ENCODE peak calls at places on chromosomes 4 and X, in ten cellular contexts. One of them, this sample, is unnamed.

GRCh38 chr4:127624176-127624575 is 8.6 kb upstream of the INTU start:
- DNase-seq in choroid plexus epithelial cell: no peak
- DNase-seq in IMR-90: no peak
- DNase-seq in lower lobe of right lung: no peak
- DNase-seq in PC-3: no peak
- DNase-seq in body of pancreas: no peak
- DNase-seq in skeletal muscle cell: no peak
- DNase-seq in cardiac muscle cell: no peak
- DNase-seq in adrenal gland: no peak
- DNase-seq in GM23248: no peak
- DNase-seq in this sample: no peak

GRCh38 chr4:188076169-188076568 is 33.2 kb downstream of the TRIML2 start:
- DNase-seq in IMR-90: no peak
- DNase-seq in PC-3: no peak
- DNase-seq in adrenal gland: no peak
- DNase-seq in cardiac muscle cell: peak
- DNase-seq in GM23248: no peak
- DNase-seq in choroid plexus epithelial cell: no peak
- DNase-seq in body of pancreas: no peak
- DNase-seq in lower lobe of right lung: no peak
- DNase-seq in skeletal muscle cell: no peak
- DNase-seq in this sample: no peak

GRCh38 chr4:98720871-98721480 is 62.6 kb upstream of the TSPAN5 start:
- DNase-seq in GM23248: peak
- DNase-seq in PC-3: peak
- DNase-seq in skeletal muscle cell: no peak
- DNase-seq in IMR-90: peak
- DNase-seq in body of pancreas: no peak
- DNase-seq in cardiac muscle cell: no peak
- DNase-seq in adrenal gland: no peak
- DNase-seq in lower lobe of right lung: no peak
- DNase-seq in choroid plexus epithelial cell: peak
- DNase-seq in this sample: no peak

GRCh38 chrX:2714551-2714950 is 23.5 kb downstream of the CD99 start:
- DNase-seq in choroid plexus epithelial cell: no peak
- DNase-seq in IMR-90: no peak
- DNase-seq in GM23248: no peak
- DNase-seq in lower lobe of right lung: no peak
- DNase-seq in skeletal muscle cell: no peak
- DNase-seq in cardiac muscle cell: no peak
- DNase-seq in PC-3: no peak
- DNase-seq in adrenal gland: no peak
- DNase-seq in body of pancreas: no peak
- DNase-seq in this sample: no peak

GRCh38 chr4:75705198-75705712 is 19.1 kb upstream of the USO1 start:
- DNase-seq in adrenal gland: no peak
- DNase-seq in lower lobe of right lung: no peak
- DNase-seq in IMR-90: no peak
- DNase-seq in skeletal muscle cell: no peak
- DNase-seq in cardiac muscle cell: no peak
- DNase-seq in PC-3: no peak
- DNase-seq in body of pancreas: no peak
- DNase-seq in choroid plexus epithelial cell: peak
- DNase-seq in GM23248: no peak
- DNase-seq in this sample: no peak

GRCh38 chr4:40254961-40255721 is 58.3 kb downstream of the RHOH start:
- DNase-seq in PC-3: peak
- DNase-seq in body of pancreas: no peak
- DNase-seq in adrenal gland: no peak
- DNase-seq in GM23248: peak
- DNase-seq in cardiac muscle cell: no peak
- DNase-seq in IMR-90: peak
- DNase-seq in choroid plexus epithelial cell: peak
- DNase-seq in lower lobe of right lung: no peak
- DNase-seq in skeletal muscle cell: peak
- DNase-seq in this sample: no peak

GRCh38 chr4:73206236-73206635 is 52.4 kb downstream of the ANKRD17 start:
- DNase-seq in choroid plexus epithelial cell: no peak
- DNase-seq in IMR-90: no peak
- DNase-seq in GM23248: no peak
- DNase-seq in lower lobe of right lung: no peak
- DNase-seq in cardiac muscle cell: no peak
- DNase-seq in body of pancreas: no peak
- DNase-seq in PC-3: no peak
- DNase-seq in adrenal gland: no peak
- DNase-seq in skeletal muscle cell: no peak
- DNase-seq in this sample: no peak

GRCh38 chrX:77668391-77669237 is 117.4 kb downstream of the ATRX start:
- DNase-seq in choroid plexus epithelial cell: peak
- DNase-seq in GM23248: peak
- DNase-seq in skeletal muscle cell: peak
- DNase-seq in lower lobe of right lung: no peak
- DNase-seq in cardiac muscle cell: no peak
- DNase-seq in body of pancreas: no peak
- DNase-seq in PC-3: peak
- DNase-seq in adrenal gland: no peak
- DNase-seq in IMR-90: peak
- DNase-seq in this sample: no peak

GRCh38 chr4:6772223-6772928 is 10.2 kb upstream of the KIAA0232 start:
- DNase-seq in skeletal muscle cell: no peak
- DNase-seq in IMR-90: no peak
- DNase-seq in GM23248: peak
- DNase-seq in adrenal gland: no peak
- DNase-seq in body of pancreas: peak
- DNase-seq in PC-3: peak
- DNase-seq in lower lobe of right lung: no peak
- DNase-seq in cardiac muscle cell: no peak
- DNase-seq in choroid plexus epithelial cell: no peak
- DNase-seq in this sample: no peak

GRCh38 chrX:133005038-133005437 is 46.6 kb upstream of the HS6ST2 start:
- DNase-seq in cardiac muscle cell: peak
- DNase-seq in choroid plexus epithelial cell: peak
- DNase-seq in GM23248: peak
- DNase-seq in adrenal gland: no peak
- DNase-seq in PC-3: peak
- DNase-seq in lower lobe of right lung: no peak
- DNase-seq in body of pancreas: no peak
- DNase-seq in skeletal muscle cell: no peak
- DNase-seq in IMR-90: peak
- DNase-seq in this sample: no peak

GRCh38 chr4:183602444-183603102 is 56.4 kb downstream of the RWDD4 start:
- DNase-seq in lower lobe of right lung: no peak
- DNase-seq in IMR-90: peak
- DNase-seq in PC-3: no peak
- DNase-seq in choroid plexus epithelial cell: peak
- DNase-seq in skeletal muscle cell: no peak
- DNase-seq in body of pancreas: no peak
- DNase-seq in GM23248: peak
- DNase-seq in cardiac muscle cell: no peak
- DNase-seq in adrenal gland: no peak
- DNase-seq in this sample: no peak

GRCh38 chr4:54400802-54401201 is 171.7 kb downstream of the PDGFRA start:
- DNase-seq in IMR-90: peak
- DNase-seq in choroid plexus epithelial cell: peak
- DNase-seq in GM23248: peak
- DNase-seq in PC-3: peak
- DNase-seq in body of pancreas: no peak
- DNase-seq in adrenal gland: peak
- DNase-seq in cardiac muscle cell: no peak
- DNase-seq in skeletal muscle cell: peak
- DNase-seq in lower lobe of right lung: no peak
- DNase-seq in this sample: no peak

GRCh38 chrX:78997870-78998558 is 52.8 kb downstream of the P2RY10 start:
- DNase-seq in adrenal gland: no peak
- DNase-seq in cardiac muscle cell: no peak
- DNase-seq in body of pancreas: no peak
- DNase-seq in skeletal muscle cell: no peak
- DNase-seq in PC-3: no peak
- DNase-seq in choroid plexus epithelial cell: no peak
- DNase-seq in IMR-90: no peak
- DNase-seq in lower lobe of right lung: no peak
- DNase-seq in GM23248: no peak
- DNase-seq in this sample: no peak

DNA sequence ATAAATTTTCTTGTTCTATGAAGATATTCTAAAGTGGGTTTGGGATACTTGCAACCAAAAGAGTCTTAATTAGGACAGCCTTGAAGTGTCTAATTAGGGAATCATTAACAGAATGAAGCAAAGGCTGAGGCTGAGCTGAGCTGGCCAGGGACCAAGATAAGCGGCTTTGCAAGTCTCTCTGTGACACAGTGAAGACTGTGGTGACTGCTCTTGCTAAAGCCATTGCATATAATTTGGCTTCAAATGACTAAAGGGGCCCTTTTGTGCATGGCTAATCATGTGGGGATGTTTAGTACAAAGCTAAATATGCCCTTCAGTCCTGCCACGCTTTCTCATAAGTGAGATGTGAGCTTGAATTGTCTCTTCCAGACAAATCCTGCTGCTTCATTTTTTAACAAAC is 31.2 kb upstream of the GYPA start:
- DNase-seq in skeletal muscle cell: no peak
- DNase-seq in IMR-90: no peak
- DNase-seq in adrenal gland: no peak
- DNase-seq in choroid plexus epithelial cell: no peak
- DNase-seq in lower lobe of right lung: no peak
- DNase-seq in PC-3: no peak
- DNase-seq in body of pancreas: no peak
- DNase-seq in GM23248: no peak
- DNase-seq in cardiac muscle cell: no peak
- DNase-seq in this sample: no peak
- H3K4me3 ChIP-seq in skeletal muscle cell: no peak
- H3K4me3 ChIP-seq in IMR-90: no peak
- H3K4me3 ChIP-seq in adrenal gland: no peak
- H3K4me3 ChIP-seq in choroid plexus epithelial cell: no peak
- H3K4me3 ChIP-seq in lower lobe of right lung: no peak
- H3K4me3 ChIP-seq in PC-3: no peak
- H3K4me3 ChIP-seq in body of pancreas: no peak
- H3K4me3 ChIP-seq in GM23248: no peak
- H3K4me3 ChIP-seq in cardiac muscle cell: no peak
- H3K4me3 ChIP-seq in this sample: no peak

DNA sequence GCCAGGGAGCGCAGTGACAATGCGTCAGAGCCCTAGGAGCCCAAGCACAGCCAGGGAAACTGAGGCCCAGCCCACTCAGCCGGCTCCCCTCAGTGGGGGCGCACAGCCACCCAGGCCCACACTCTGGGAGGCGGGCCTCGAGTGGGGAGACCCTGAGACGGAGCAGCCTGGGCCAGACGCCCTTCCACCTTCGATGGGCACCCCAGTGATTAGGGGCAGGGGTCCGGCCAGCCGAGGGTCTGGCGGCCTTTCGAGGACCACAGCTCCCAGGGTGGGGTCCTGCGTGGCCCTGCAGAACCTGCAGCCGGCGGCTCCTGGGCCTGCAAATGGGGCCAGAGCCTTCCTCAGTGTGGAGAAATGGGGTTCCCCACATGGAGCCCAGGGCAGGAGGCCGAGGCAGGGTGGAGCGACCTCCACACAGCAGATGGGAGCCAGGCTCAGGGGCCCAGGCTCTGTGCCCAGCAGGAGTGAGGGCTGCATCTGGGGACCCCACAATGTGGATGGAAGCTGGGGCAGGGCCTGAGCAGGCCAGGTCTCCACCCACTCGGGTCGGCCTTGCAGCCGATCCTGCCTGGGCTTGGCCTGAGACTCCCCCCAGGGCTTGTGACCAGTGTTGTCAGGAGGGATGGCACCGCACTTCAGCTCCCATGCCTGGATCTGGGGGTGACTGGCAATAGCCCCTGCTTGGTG is 5.0 kb downstream of the HGFAC start:
- DNase-seq in adrenal gland: no peak
- DNase-seq in body of pancreas: no peak
- DNase-seq in skeletal muscle cell: no peak
- DNase-seq in GM23248: no peak
- DNase-seq in PC-3: no peak
- DNase-seq in IMR-90: no peak
- DNase-seq in lower lobe of right lung: no peak
- DNase-seq in cardiac muscle cell: no peak
- DNase-seq in choroid plexus epithelial cell: no peak
- DNase-seq in this sample: no peak
- H3K4me3 ChIP-seq in adrenal gland: no peak
- H3K4me3 ChIP-seq in body of pancreas: no peak
- H3K4me3 ChIP-seq in skeletal muscle cell: no peak
- H3K4me3 ChIP-seq in GM23248: no peak
- H3K4me3 ChIP-seq in PC-3: no peak
- H3K4me3 ChIP-seq in IMR-90: no peak
- H3K4me3 ChIP-seq in lower lobe of right lung: no peak
- H3K4me3 ChIP-seq in cardiac muscle cell: no peak
- H3K4me3 ChIP-seq in choroid plexus epithelial cell: no peak
- H3K4me3 ChIP-seq in this sample: no peak

GRCh38 chr4:4870493-4871266 is 11.2 kb downstream of the MSX1 start:
- DNase-seq in skeletal muscle cell: no peak
- DNase-seq in lower lobe of right lung: no peak
- DNase-seq in PC-3: no peak
- DNase-seq in IMR-90: no peak
- DNase-seq in choroid plexus epithelial cell: no peak
- DNase-seq in adrenal gland: no peak
- DNase-seq in GM23248: no peak
- DNase-seq in cardiac muscle cell: no peak
- DNase-seq in body of pancreas: no peak
- DNase-seq in this sample: no peak

GRCh38 chr4:4868506-4869379 is 9.3 kb downstream of the MSX1 start:
- DNase-seq in adrenal gland: no peak
- DNase-seq in GM23248: no peak
- DNase-seq in cardiac muscle cell: no peak
- DNase-seq in PC-3: no peak
- DNase-seq in body of pancreas: no peak
- DNase-seq in skeletal muscle cell: no peak
- DNase-seq in lower lobe of right lung: no peak
- DNase-seq in choroid plexus epithelial cell: no peak
- DNase-seq in IMR-90: no peak
- DNase-seq in this sample: no peak

GRCh38 chr4:4871267-4872147 is 12.0 kb downstream of the MSX1 start:
- DNase-seq in adrenal gland: no peak
- DNase-seq in choroid plexus epithelial cell: no peak
- DNase-seq in GM23248: no peak
- DNase-seq in cardiac muscle cell: no peak
- DNase-seq in body of pancreas: no peak
- DNase-seq in skeletal muscle cell: no peak
- DNase-seq in IMR-90: no peak
- DNase-seq in lower lobe of right lung: no peak
- DNase-seq in PC-3: no peak
- DNase-seq in this sample: no peak

GRCh38 chr4:4869380-4869723 is 9.9 kb downstream of the MSX1 start:
- DNase-seq in GM23248: no peak
- DNase-seq in lower lobe of right lung: no peak
- DNase-seq in choroid plexus epithelial cell: no peak
- DNase-seq in cardiac muscle cell: no peak
- DNase-seq in adrenal gland: no peak
- DNase-seq in IMR-90: no peak
- DNase-seq in body of pancreas: no peak
- DNase-seq in PC-3: no peak
- DNase-seq in skeletal muscle cell: no peak
- DNase-seq in this sample: no peak

GRCh38 chr4:4869731-4870483 is 10.4 kb downstream of the MSX1 start:
- DNase-seq in adrenal gland: no peak
- DNase-seq in cardiac muscle cell: peak
- DNase-seq in lower lobe of right lung: no peak
- DNase-seq in body of pancreas: no peak
- DNase-seq in PC-3: no peak
- DNase-seq in IMR-90: no peak
- DNase-seq in choroid plexus epithelial cell: no peak
- DNase-seq in skeletal muscle cell: no peak
- DNase-seq in GM23248: peak
- DNase-seq in this sample: no peak
- H3K4me3 ChIP-seq in adrenal gland: no peak
- H3K4me3 ChIP-seq in cardiac muscle cell: no peak
- H3K4me3 ChIP-seq in lower lobe of right lung: no peak
- H3K4me3 ChIP-seq in body of pancreas: no peak
- H3K4me3 ChIP-seq in PC-3: no peak
- H3K4me3 ChIP-seq in IMR-90: no peak
- H3K4me3 ChIP-seq in choroid plexus epithelial cell: no peak
- H3K4me3 ChIP-seq in skeletal muscle cell: no peak
- H3K4me3 ChIP-seq in GM23248: peak
- H3K4me3 ChIP-seq in this sample: no peak

GRCh38 chrX:123878177-123878576 is 18.3 kb downstream of the XIAP start:
- DNase-seq in skeletal muscle cell: no peak
- DNase-seq in IMR-90: peak
- DNase-seq in PC-3: no peak
- DNase-seq in GM23248: peak
- DNase-seq in body of pancreas: no peak
- DNase-seq in cardiac muscle cell: no peak
- DNase-seq in lower lobe of right lung: no peak
- DNase-seq in choroid plexus epithelial cell: peak
- DNase-seq in adrenal gland: no peak
- DNase-seq in this sample: no peak
- H3K4me3 ChIP-seq in skeletal muscle cell: no peak
- H3K4me3 ChIP-seq in IMR-90: no peak
- H3K4me3 ChIP-seq in PC-3: no peak
- H3K4me3 ChIP-seq in GM23248: peak
- H3K4me3 ChIP-seq in body of pancreas: no peak
- H3K4me3 ChIP-seq in cardiac muscle cell: no peak
- H3K4me3 ChIP-seq in lower lobe of right lung: no peak
- H3K4me3 ChIP-seq in choroid plexus epithelial cell: no peak
- H3K4me3 ChIP-seq in adrenal gland: no peak
- H3K4me3 ChIP-seq in this sample: no peak